ENCODE peak calls at places on chromosomes 11 and 22, in six cellular contexts. One of them, this sample, is unnamed.

GRCh38 chr22:28884754-28885375 is 1.5 kb downstream of the ZNRF3 start:
- DNase-seq in HepG2: no peak
- DNase-seq in H1: no peak
- DNase-seq in HCT116: no peak
- DNase-seq in SK-N-SH: no peak
- DNase-seq in K562: no peak
- DNase-seq in this sample: no peak

GRCh38 chr11:108111126-108111525 is 10.2 kb upstream of the ACAT1 start:
- DNase-seq in HepG2: no peak
- DNase-seq in HCT116: no peak
- DNase-seq in H1: no peak
- DNase-seq in K562: no peak
- DNase-seq in SK-N-SH: no peak
- DNase-seq in this sample: no peak

GRCh38 chr11:31798057-31799035 is 12.8 kb downstream of the PAX6 start:
- DNase-seq in K562: no peak
- DNase-seq in SK-N-SH: peak
- DNase-seq in H1: no peak
- DNase-seq in HCT116: no peak
- DNase-seq in HepG2: no peak
- DNase-seq in this sample: no peak

GRCh38 chr11:27087425-27087824 is 46.8 kb downstream of the BBOX1 start:
- DNase-seq in H1: no peak
- DNase-seq in K562: no peak
- DNase-seq in HCT116: no peak
- DNase-seq in SK-N-SH: no peak
- DNase-seq in HepG2: no peak
- DNase-seq in this sample: no peak

GRCh38 chr11:122796128-122796717 is 42.1 kb upstream of the CRTAM start:
- DNase-seq in K562: peak
- DNase-seq in H1: no peak
- DNase-seq in SK-N-SH: peak
- DNase-seq in HCT116: no peak
- DNase-seq in HepG2: peak
- DNase-seq in this sample: no peak

GRCh38 chr11:13942908-13943505 is 19.5 kb upstream of the SPON1 start:
- DNase-seq in H1: no peak
- DNase-seq in HepG2: no peak
- DNase-seq in HCT116: peak
- DNase-seq in K562: no peak
- DNase-seq in SK-N-SH: no peak
- DNase-seq in this sample: no peak

GRCh38 chr11:119356349-119357031 is 10.0 kb upstream of the MFRP start:
- DNase-seq in HepG2: no peak
- DNase-seq in SK-N-SH: peak
- DNase-seq in H1: no peak
- DNase-seq in HCT116: peak
- DNase-seq in K562: peak
- DNase-seq in this sample: peak

GRCh38 chr11:128632151-128632791 is 44.9 kb upstream of the ETS1 start:
- DNase-seq in HCT116: peak
- DNase-seq in HepG2: peak
- DNase-seq in K562: no peak
- DNase-seq in SK-N-SH: peak
- DNase-seq in H1: no peak
- DNase-seq in this sample: peak

GRCh38 chr11:120532511-120533196 is 21.1 kb downstream of the GRIK4 start:
- DNase-seq in SK-N-SH: no peak
- DNase-seq in H1: no peak
- DNase-seq in K562: no peak
- DNase-seq in HepG2: peak
- DNase-seq in HCT116: no peak
- DNase-seq in this sample: no peak

GRCh38 chr11:119359365-119360229 is 13.1 kb upstream of the MFRP start:
- DNase-seq in K562: no peak
- DNase-seq in H1: no peak
- DNase-seq in HCT116: no peak
- DNase-seq in HepG2: no peak
- DNase-seq in SK-N-SH: no peak
- DNase-seq in this sample: no peak

GRCh38 chr22:38313384-38313955 is 3.8 kb downstream of the CSNK1E start:
- DNase-seq in K562: no peak
- DNase-seq in SK-N-SH: no peak
- DNase-seq in HepG2: no peak
- DNase-seq in H1: no peak
- DNase-seq in HCT116: no peak
- DNase-seq in this sample: no peak

GRCh38 chr11:45647329-45647728 is 18.1 kb downstream of the CHST1 start:
- DNase-seq in SK-N-SH: no peak
- DNase-seq in H1: no peak
- DNase-seq in HepG2: no peak
- DNase-seq in HCT116: no peak
- DNase-seq in K562: no peak
- DNase-seq in this sample: no peak

GRCh38 chr11:26583550-26583949 is 11.5 kb upstream of the MUC15 start:
- DNase-seq in HCT116: no peak
- DNase-seq in SK-N-SH: no peak
- DNase-seq in HepG2: no peak
- DNase-seq in H1: no peak
- DNase-seq in K562: no peak
- DNase-seq in this sample: peak

GRCh38 chr11:106959386-106959785 is 58.9 kb downstream of the GUCY1A2 start:
- DNase-seq in H1: no peak
- DNase-seq in SK-N-SH: no peak
- DNase-seq in HCT116: no peak
- DNase-seq in K562: no peak
- DNase-seq in HepG2: no peak
- DNase-seq in this sample: no peak

GRCh38 chr11:128548655-128549255 is 38.6 kb downstream of the ETS1 start:
- DNase-seq in HepG2: no peak
- DNase-seq in HCT116: no peak
- DNase-seq in SK-N-SH: peak
- DNase-seq in H1: no peak
- DNase-seq in K562: no peak
- DNase-seq in this sample: no peak

GRCh38 chr11:1293619-1294015 is 15.8 kb downstream of the TOLLIP start:
- DNase-seq in H1: no peak
- DNase-seq in HCT116: no peak
- DNase-seq in SK-N-SH: peak
- DNase-seq in HepG2: no peak
- DNase-seq in K562: no peak
- DNase-seq in this sample: peak

GRCh38 chr11:1297011-1297575 is 12.3 kb downstream of the TOLLIP start:
- DNase-seq in HCT116: no peak
- DNase-seq in K562: no peak
- DNase-seq in SK-N-SH: no peak
- DNase-seq in H1: no peak
- DNase-seq in HepG2: no peak
- DNase-seq in this sample: no peak

GRCh38 chr11:1296287-1296686 is 13.1 kb downstream of the TOLLIP start:
- DNase-seq in HepG2: no peak
- DNase-seq in H1: no peak
- DNase-seq in SK-N-SH: no peak
- DNase-seq in HCT116: no peak
- DNase-seq in K562: no peak
- DNase-seq in this sample: no peak

GRCh38 chr11:1295591-1295990 is 13.8 kb downstream of the TOLLIP start:
- DNase-seq in HCT116: no peak
- DNase-seq in SK-N-SH: no peak
- DNase-seq in HepG2: no peak
- DNase-seq in K562: no peak
- DNase-seq in H1: no peak
- DNase-seq in this sample: no peak

DNA sequence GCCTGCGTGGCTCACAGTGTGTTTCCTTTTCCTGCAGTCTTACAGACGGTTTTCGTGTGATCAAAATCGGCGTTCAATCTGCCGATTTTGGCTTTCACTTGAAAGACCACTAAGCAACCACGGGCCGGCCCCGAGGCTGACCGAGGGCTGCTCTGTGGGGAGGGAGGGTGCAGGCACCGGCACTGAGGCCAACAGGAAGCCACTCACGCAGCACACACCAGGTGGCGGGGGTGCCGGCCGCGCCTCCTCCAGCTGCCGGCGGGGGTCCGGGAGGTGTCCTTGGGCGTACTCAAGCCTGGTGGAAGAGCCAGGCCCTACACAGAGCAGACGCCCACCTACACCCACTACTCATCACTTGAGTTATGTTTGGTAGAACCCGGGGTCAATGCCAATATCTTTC is 14.3 kb downstream of the TOLLIP start:
- DNase-seq in HCT116: no peak
- DNase-seq in HepG2: no peak
- DNase-seq in H1: no peak
- DNase-seq in SK-N-SH: no peak
- DNase-seq in K562: no peak
- DNase-seq in this sample: no peak
- TF ChIP-seq JUND in HCT116: no peak
- TF ChIP-seq JUND in HepG2: no peak
- TF ChIP-seq JUND in H1: no peak
- TF ChIP-seq JUND in SK-N-SH: no peak
- TF ChIP-seq JUND in K562: no peak
- TF ChIP-seq JUND in this sample: no peak

DNA sequence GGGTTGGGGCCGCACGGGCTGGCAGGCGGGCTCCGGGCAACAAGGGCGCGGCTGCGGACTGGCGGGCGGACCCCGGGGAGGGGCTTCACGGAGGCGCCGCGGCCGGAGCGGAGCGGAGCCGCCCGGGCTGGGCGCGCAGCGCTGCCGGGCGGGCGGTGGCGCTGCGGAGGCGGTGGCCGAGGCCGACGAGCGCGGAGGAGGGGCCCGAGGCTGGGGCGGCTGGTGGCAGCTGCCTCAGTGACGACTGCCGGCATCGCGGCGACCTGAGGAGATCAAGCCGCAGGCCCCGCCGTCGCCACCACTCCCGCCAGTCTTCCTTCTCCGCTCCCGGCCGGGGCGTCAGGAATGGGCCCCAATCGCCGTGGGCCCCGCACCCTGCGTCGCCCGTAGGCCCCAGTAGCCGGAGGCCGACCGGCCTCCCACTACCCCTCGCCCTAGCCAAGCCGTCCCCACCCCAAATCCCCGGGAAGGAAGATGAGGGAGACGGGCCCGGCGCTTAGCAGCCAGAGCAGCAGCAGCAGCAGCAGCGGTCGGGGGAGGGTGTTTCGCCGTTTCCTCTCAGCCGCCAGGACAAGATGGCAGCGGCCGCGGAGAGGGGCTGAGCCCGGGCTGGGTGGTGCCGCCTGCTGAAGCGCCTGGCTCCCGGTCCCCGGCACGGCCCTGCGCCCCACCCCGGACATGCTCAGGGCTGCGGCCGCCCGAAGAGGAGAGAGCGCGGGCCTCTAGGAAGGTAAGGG is at the start of gene HIPK3:
- DNase-seq in K562: peak
- DNase-seq in HepG2: peak
- DNase-seq in H1: no peak
- DNase-seq in HCT116: no peak
- DNase-seq in SK-N-SH: peak
- DNase-seq in this sample: peak
- TF ChIP-seq JUND in K562: no peak
- TF ChIP-seq JUND in HepG2: no peak
- TF ChIP-seq JUND in H1: no peak
- TF ChIP-seq JUND in HCT116: no peak
- TF ChIP-seq JUND in SK-N-SH: no peak
- TF ChIP-seq JUND in this sample: no peak

DNA sequence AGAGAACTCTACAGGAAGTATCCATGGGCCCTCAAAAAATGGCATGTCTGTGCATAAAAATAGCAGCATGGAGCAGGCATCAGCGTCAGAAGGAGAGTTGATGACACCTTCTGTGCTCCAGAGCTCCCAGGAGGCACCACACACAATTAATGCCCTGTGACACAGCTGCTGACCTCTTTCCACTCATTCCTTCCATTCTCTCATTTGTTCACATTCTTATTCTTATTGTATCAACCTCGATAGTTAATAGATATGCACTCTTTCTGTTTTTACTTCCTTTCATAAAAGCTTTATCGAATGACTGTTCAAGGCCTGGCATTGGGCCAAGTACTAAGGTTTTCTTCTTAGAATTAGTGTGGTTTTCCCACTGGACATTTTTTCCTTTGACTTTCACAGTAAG is 266.0 kb upstream of the MTNR1B start:
- DNase-seq in HepG2: no peak
- DNase-seq in HCT116: no peak
- DNase-seq in SK-N-SH: no peak
- DNase-seq in K562: no peak
- DNase-seq in H1: no peak
- DNase-seq in this sample: no peak
- TF ChIP-seq JUND in HepG2: no peak
- TF ChIP-seq JUND in HCT116: no peak
- TF ChIP-seq JUND in SK-N-SH: peak
- TF ChIP-seq JUND in K562: no peak
- TF ChIP-seq JUND in H1: no peak
- TF ChIP-seq JUND in this sample: no peak

GRCh38 chr11:3825473-3826154 is 15.1 kb downstream of the RHOG start:
- DNase-seq in HepG2: no peak
- DNase-seq in SK-N-SH: no peak
- DNase-seq in H1: no peak
- DNase-seq in K562: no peak
- DNase-seq in HCT116: no peak
- DNase-seq in this sample: no peak

GRCh38 chr11:3826721-3827120 is 14.0 kb downstream of the RHOG start:
- DNase-seq in HepG2: no peak
- DNase-seq in SK-N-SH: no peak
- DNase-seq in H1: no peak
- DNase-seq in HCT116: no peak
- DNase-seq in K562: no peak
- DNase-seq in this sample: no peak

GRCh38 chr11:3823762-3824506 is 15.6 kb downstream of the PGAP2 start:
- DNase-seq in H1: no peak
- DNase-seq in K562: no peak
- DNase-seq in SK-N-SH: no peak
- DNase-seq in HepG2: no peak
- DNase-seq in HCT116: no peak
- DNase-seq in this sample: no peak

GRCh38 chr11:3823303-3823702 is 14.9 kb downstream of the PGAP2 start:
- DNase-seq in SK-N-SH: no peak
- DNase-seq in HCT116: no peak
- DNase-seq in HepG2: no peak
- DNase-seq in H1: no peak
- DNase-seq in K562: no peak
- DNase-seq in this sample: no peak

DNA sequence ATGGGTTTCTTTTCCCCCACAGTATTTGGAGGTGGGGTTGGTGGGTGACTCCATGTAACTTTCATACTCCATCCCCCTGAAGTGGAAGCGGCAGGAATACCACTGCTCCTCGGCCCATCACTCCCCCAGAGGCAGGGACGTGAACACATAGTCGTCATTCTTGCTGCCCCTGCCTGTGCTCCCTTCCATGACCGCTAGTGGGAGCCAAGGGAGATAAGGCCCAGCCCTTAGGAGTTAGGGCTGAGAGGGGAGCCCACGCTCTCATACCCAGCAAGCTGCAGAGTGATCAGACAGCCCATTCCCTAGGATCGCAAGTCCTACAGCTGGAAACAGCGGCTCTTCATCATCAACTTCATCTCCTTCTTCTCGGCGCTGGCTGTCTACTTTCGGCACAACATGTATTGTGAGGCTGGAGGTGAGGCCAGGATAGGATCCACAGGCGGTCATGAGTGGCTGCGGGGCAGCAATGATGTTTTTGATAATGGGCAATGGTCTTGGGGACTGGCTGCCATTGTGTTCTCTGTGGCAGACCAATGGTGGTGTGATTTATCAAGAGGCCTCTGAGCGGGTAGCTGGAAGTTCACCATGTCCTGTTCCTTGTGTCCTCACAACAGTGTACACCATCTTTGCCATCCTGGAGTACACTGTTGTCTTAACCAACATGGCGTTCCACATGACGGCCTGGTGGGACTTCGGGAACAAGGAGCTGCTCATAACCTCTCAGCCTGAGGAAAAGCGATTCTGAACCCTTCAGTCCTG is 15.9 kb downstream of the RHOG start:
- DNase-seq in H1: peak
- DNase-seq in HepG2: peak
- DNase-seq in HCT116: no peak
- DNase-seq in SK-N-SH: peak
- DNase-seq in K562: peak
- DNase-seq in this sample: peak
- TF ChIP-seq JUND in H1: no peak
- TF ChIP-seq JUND in HepG2: no peak
- TF ChIP-seq JUND in HCT116: no peak
- TF ChIP-seq JUND in SK-N-SH: no peak
- TF ChIP-seq JUND in K562: peak
- TF ChIP-seq JUND in this sample: no peak

This sample was measured in T47D.